ENCODE peak calls at places on chromosomes 2 and 18, in seven cellular contexts. T is fibroblast of gingiva, Y is fibroblast of the aortic adventitia, S is MCF 10A, B is T-helper 2 cell, J is M059J, R is body of pancreas. G is an unnamed sample.

GRCh38 chr2:29753676-29754444 is 167.5 kb downstream of the ALK start:
- DNase-seq in B (no peak), Y (peak; percentile 87), S (peak; percentile 43), J (peak; percentile 28), T (peak; percentile 18), R (no peak), G (no peak)

GRCh38 chr2:149141046-149141445 is 102.5 kb downstream of the LYPD6B start:
- DNase-seq in S (no peak), J (peak; percentile 28), Y (no peak), B (no peak), T (no peak), R (no peak), G (no peak)

GRCh38 chr2:44548221-44549098 is 186.7 kb downstream of the CAMKMT start:
- DNase-seq in Y (no peak), R (no peak), S (no peak), B (no peak), T (no peak), J (no peak), G (no peak)

GRCh38 chr18:49276680-49277079 is 183.8 kb downstream of the DYM start:
- DNase-seq in R (no peak), Y (peak; percentile 62), B (no peak), S (no peak), T (no peak), J (no peak), G (no peak)

GRCh38 chr2:8656160-8656641 is 25.7 kb upstream of the ID2 start:
- DNase-seq in B (no peak), Y (peak; percentile 65), J (peak; percentile 9), R (no peak), T (peak; percentile 78), S (no peak), G (no peak)

GRCh38 chr2:235511187-235511661 is 17.4 kb downstream of the AGAP1 start:
- DNase-seq in Y (peak; percentile 88), B (no peak), S (peak; percentile 85), T (peak; percentile 33), R (peak; percentile 45), J (peak; percentile 88), G (no peak)

GRCh38 chr18:35041752-35042379 is 653 bp downstream of the MAPRE2 start:
- DNase-seq in T (no peak), Y (no peak), S (no peak), B (peak; percentile 58), R (no peak), J (peak; percentile 51), G (no peak)

GRCh38 chr18:49041677-49042570 is 91.2 kb upstream of the SMAD7 start:
- DNase-seq in J (peak; percentile 64), R (peak; percentile 48), Y (peak; percentile 73), S (peak; percentile 54), B (peak; percentile 56), T (peak; percentile 27), G (peak; percentile 20)

GRCh38 chr2:50546790-50547189 is 485.1 kb downstream of the NRXN1 start:
- DNase-seq in B (no peak), J (no peak), T (no peak), Y (no peak), S (peak; percentile 79), R (no peak), G (no peak)

GRCh38 chr2:158967114-158967730 is 1.2 kb upstream of the TANC1 start:
- DNase-seq in B (no peak), S (no peak), T (peak; percentile 10), J (no peak), Y (no peak), R (peak; percentile 14), G (no peak)

GRCh38 chr18:69680128-69680527 is 267.5 kb downstream of the CD226 start:
- DNase-seq in J (no peak), Y (no peak), R (no peak), T (no peak), S (no peak), B (no peak), G (no peak)

GRCh38 chr2:145352499-145352898 is 832.6 kb upstream of the ZEB2 start:
- DNase-seq in Y (no peak), J (no peak), B (no peak), R (no peak), T (no peak), S (no peak), G (no peak)

GRCh38 chr2:185127412-185127811 is 529.1 kb downstream of the ZNF804A start:
- DNase-seq in B (no peak), Y (no peak), J (peak; percentile 29), R (no peak), S (peak; percentile 5), T (no peak), G (no peak)

GRCh38 chr2:203743441-203743932 is 37.0 kb downstream of the CD28 start:
- DNase-seq in B (no peak), Y (peak; percentile 73), S (peak; percentile 89), J (peak; percentile 51), R (no peak), T (peak; percentile 100), G (no peak)

GRCh38 chr2:41896186-41896846 is 151.5 kb upstream of the PKDCC start:
- DNase-seq in T (no peak), J (no peak), Y (no peak), S (no peak), R (no peak), B (peak; percentile 94), G (peak; percentile 37)

GRCh38 chr18:22900558-22901183 is 32.5 kb upstream of the RBBP8 start:
- DNase-seq in S (no peak), J (no peak), Y (peak; percentile 23), T (peak; percentile 62), B (no peak), R (peak; percentile 65), G (no peak)

GRCh38 chr2:42164971-42165370 is 4.2 kb upstream of the EML4 start:
- DNase-seq in R (no peak), T (no peak), S (no peak), B (no peak), J (no peak), Y (no peak), G (no peak)